ENCODE peak calls at places on chromosome 21, in nine cellular contexts. H, P, E, M, R, V, Z, I and W are unnamed samples.

GRCh38 chr21:40053007-40053406 is 185.8 kb downstream of the PCP4 start:
- DNase-seq in R (peak; percentile 54), V (no peak), M (no peak), I (no peak), P (no peak), Z (peak; percentile 28), E (no peak), H (no peak), W (no peak)

GRCh38 chr21:31136891-31137290 is 98.6 kb upstream of the KRTAP19-8 start:
- DNase-seq in H (no peak), V (no peak), M (no peak), E (no peak), Z (peak; percentile 67), P (no peak), R (no peak), I (no peak), W (no peak)

GRCh38 chr21:43919283-43919682 is 54.3 kb downstream of the AGPAT3 start:
- DNase-seq in Z (no peak), R (no peak), M (no peak), P (no peak), I (no peak), V (no peak), H (no peak), E (no peak), W (no peak)

GRCh38 chr21:44763451-44764318 is 37.9 kb downstream of the UBE2G2 start:
- DNase-seq in V (no peak), P (no peak), E (no peak), H (peak; percentile 50), Z (no peak), M (no peak), R (no peak), I (no peak), W (no peak)

GRCh38 chr21:46455575-46456385 is 2.9 kb upstream of the DIP2A start:
- DNase-seq in I (no peak), R (no peak), P (peak; percentile 6), M (no peak), V (no peak), Z (peak; percentile 85), E (no peak), H (no peak), W (peak; percentile 90)

GRCh38 chr21:43333301-43334062 is 93.4 kb downstream of the SIK1 start:
- DNase-seq in I (peak; percentile 79), V (peak; percentile 49), Z (peak; percentile 92), M (no peak), E (peak; percentile 79), R (no peak), H (peak; percentile 81), P (no peak), W (peak; percentile 96)

GRCh38 chr21:45285266-45285931 is 2.3 kb downstream of the POFUT2 start:
- DNase-seq in M (no peak), P (no peak), R (no peak), Z (no peak), H (no peak), V (peak; percentile 9), I (peak; percentile 30), E (no peak), W (peak; percentile 51)

GRCh38 chr21:36487641-36488307 is 7.9 kb upstream of the CLDN14 start:
- DNase-seq in M (no peak), H (no peak), I (peak; percentile 59), R (no peak), E (no peak), V (no peak), P (no peak), Z (peak; percentile 65), W (no peak)

GRCh38 chr21:22223385-22223784 is 1225.2 kb downstream of the NCAM2 start:
- DNase-seq in V (no peak), H (no peak), E (peak; percentile 10), R (no peak), Z (no peak), P (no peak), M (peak; percentile 60), I (no peak), W (no peak)

GRCh38 chr21:44255519-44255981 is 6.1 kb downstream of the DNMT3L start:
- DNase-seq in E (no peak), H (peak; percentile 47), M (no peak), V (no peak), P (no peak), Z (peak; percentile 8), I (peak; percentile 20), R (no peak), W (peak; percentile 81)

GRCh38 chr21:37219766-37220432 is 47.2 kb downstream of the VPS26C start:
- DNase-seq in V (no peak), R (no peak), M (no peak), E (no peak), Z (peak; percentile 31), I (no peak), P (no peak), H (no peak), W (no peak)

GRCh38 chr21:34129971-34130597 is 56.7 kb downstream of the MRPS6 start:
- DNase-seq in P (no peak), I (no peak), Z (peak; percentile 47), E (peak; percentile 57), R (no peak), V (no peak), H (no peak), M (no peak), W (peak; percentile 32)

GRCh38 chr21:44757731-44758130 is 43.9 kb downstream of the UBE2G2 start:
- DNase-seq in P (no peak), V (no peak), Z (no peak), E (no peak), R (no peak), M (no peak), I (no peak), H (peak; percentile 35), W (peak; percentile 56)

GRCh38 chr21:31173881-31174555 is 135.7 kb upstream of the KRTAP19-8 start:
- DNase-seq in I (peak; percentile 61), P (no peak), H (no peak), R (no peak), Z (no peak), E (peak; percentile 43), M (no peak), V (no peak), W (no peak)

GRCh38 chr21:14942801-14943490 is 121.9 kb downstream of the NRIP1 start:
- DNase-seq in Z (peak; percentile 50), P (no peak), R (no peak), H (no peak), I (no peak), M (no peak), V (no peak), E (no peak), W (peak; percentile 25)

GRCh38 chr21:21096956-21097355 is 98.7 kb downstream of the NCAM2 start:
- DNase-seq in R (no peak), M (no peak), E (no peak), I (no peak), Z (no peak), H (no peak), P (no peak), V (no peak), W (no peak)

GRCh38 chr21:33117268-33117888 is 47.4 kb downstream of the OLIG1 start:
- DNase-seq in M (no peak), P (no peak), I (no peak), V (no peak), Z (no peak), R (no peak), H (no peak), E (no peak), W (no peak)
- H3K27me3 ChIP-seq in M (peaks cover 9% of the 10 kb centered on the region), P (peaks cover 21% of the 10 kb centered on the region), I (peaks cover 38% of the 10 kb centered on the region), V (no peaks in the 10 kb centered on the region), Z (peaks cover 24% of the 10 kb centered on the region), R (peaks cover 2% of the 10 kb centered on the region), H (no peaks in the 10 kb centered on the region), E (no peaks in the 10 kb centered on the region), W (peaks cover 72% of the 10 kb centered on the region)

DNA sequence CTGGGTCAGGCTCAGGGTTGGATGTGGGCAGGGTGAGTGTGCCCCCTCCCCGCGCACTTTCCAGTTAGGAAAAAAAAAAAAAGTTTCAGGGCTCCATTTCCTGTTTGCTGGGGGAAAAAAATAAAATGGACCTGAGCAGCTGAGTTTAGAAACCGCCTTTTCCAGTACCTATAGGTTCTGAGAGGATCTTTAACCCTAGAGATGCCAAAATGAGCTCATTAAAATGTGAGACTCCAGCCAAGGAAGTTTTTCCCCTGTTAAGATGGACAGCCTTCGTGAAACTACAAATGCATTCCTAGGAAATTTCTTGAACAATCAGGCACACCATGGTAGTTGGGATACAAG is 143.5 kb upstream of the ETS2 start:
- DNase-seq in V (no peak), M (no peak), R (no peak), H (peak; percentile 49), E (no peak), Z (no peak), P (no peak), I (no peak), W (peak; percentile 83)
- H3K27me3 ChIP-seq in V (no peaks in the 10 kb centered on the region), M (peaks cover 10% of the 10 kb centered on the region), R (peaks cover 26% of the 10 kb centered on the region), H (peaks cover 35% of the 10 kb centered on the region), E (peaks cover 77% of the 10 kb centered on the region), Z (peaks cover 64% of the 10 kb centered on the region), P (peaks cover 10% of the 10 kb centered on the region), I (peaks cover 47% of the 10 kb centered on the region), W (peaks cover 90% of the 10 kb centered on the region)

GRCh38 chr21:38533887-38534286 is 35.6 kb upstream of the ERG start:
- DNase-seq in E (peak; percentile 63), I (no peak), R (no peak), P (no peak), V (no peak), H (peak; percentile 7), M (no peak), Z (peak; percentile 6), W (no peak)
- H3K27me3 ChIP-seq in E (peaks cover 3% of the 10 kb centered on the region), I (peaks cover 6% of the 10 kb centered on the region), R (no peaks in the 10 kb centered on the region), P (peaks cover 17% of the 10 kb centered on the region), V (no peaks in the 10 kb centered on the region), H (no peaks in the 10 kb centered on the region), M (no peaks in the 10 kb centered on the region), Z (no peaks in the 10 kb centered on the region), W (peaks cover 7% of the 10 kb centered on the region)

GRCh38 chr21:42236014-42236413 is 17.1 kb downstream of the ABCG1 start:
- DNase-seq in V (peak; percentile 18), R (no peak), Z (no peak), H (no peak), E (peak; percentile 26), M (no peak), I (no peak), P (no peak), W (peak; percentile 52)

GRCh38 chr21:42236693-42237092 is 17.8 kb downstream of the ABCG1 start:
- DNase-seq in E (no peak), V (no peak), M (peak; percentile 26), H (no peak), Z (no peak), P (no peak), I (no peak), R (no peak), W (no peak)

GRCh38 chr21:42234464-42235241 is 15.7 kb downstream of the ABCG1 start:
- DNase-seq in Z (peak; percentile 40), H (peak; percentile 96), V (peak; percentile 64), I (peak; percentile 84), M (peak; percentile 96), E (peak; percentile 87), R (peak; percentile 55), P (no peak), W (peak; percentile 86)

GRCh38 chr21:42234026-42234425 is 15.1 kb downstream of the ABCG1 start:
- DNase-seq in E (no peak), P (no peak), V (no peak), M (no peak), R (no peak), I (peak; percentile 30), Z (no peak), H (no peak), W (no peak)

DNA sequence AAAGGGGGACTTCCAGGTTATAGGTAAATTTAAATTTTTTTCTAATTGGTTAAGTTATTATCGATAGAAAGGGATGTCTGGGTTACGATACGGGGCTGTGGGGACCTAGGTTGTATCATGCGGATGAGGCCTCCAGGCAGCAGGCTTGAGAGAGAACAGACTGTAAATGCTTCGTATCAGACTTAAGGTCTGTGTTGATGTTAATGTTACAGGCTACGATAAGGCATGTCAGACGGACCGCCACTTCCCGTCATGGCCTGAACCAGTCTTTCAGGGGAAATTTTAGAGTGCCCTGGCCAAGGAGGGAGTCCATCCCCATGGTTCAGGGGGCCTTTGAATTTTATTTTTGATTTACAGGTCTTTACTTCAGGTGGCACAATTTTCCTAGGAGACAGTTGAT is 16.7 kb downstream of the ABCG1 start:
- DNase-seq in I (no peak), E (no peak), V (no peak), P (no peak), H (no peak), R (no peak), Z (no peak), M (no peak), W (no peak)
- H3K27me3 ChIP-seq in I (no peaks in the 10 kb centered on the region), E (no peaks in the 10 kb centered on the region), V (no peaks in the 10 kb centered on the region), P (no peaks in the 10 kb centered on the region), H (peaks cover 30% of the 10 kb centered on the region), R (no peaks in the 10 kb centered on the region), Z (peaks cover 17% of the 10 kb centered on the region), M (peaks cover 41% of the 10 kb centered on the region), W (peaks cover 39% of the 10 kb centered on the region)